ENCODE peak calls at places on chromosome 19, in nine cellular contexts. K is fibroblast of lung; W is Daoy; C is CD8-positive, alpha-beta T cell; L is activated CD4-positive, alpha-beta T cell treated with anti-CD3 and anti-CD28 coated beads for 24 hours; P is H9; O is dorsolateral prefrontal cortex; G is RKO; B is HuH-7.5. F is an unnamed sample.

GRCh38 chr19:49539192-49539952 is 11.6 kb downstream of the RCN3 start:
- DNase-seq in W (no peak), P (no peak), B (no peak), C (no peak), O (no peak), K (no peak), L (no peak), G (no peak), F (no peak)

GRCh38 chr19:29887498-29887897 is 54.5 kb upstream of the URI1 start:
- DNase-seq in L (no peak), G (peak; percentile 5), P (no peak), W (no peak), O (no peak), C (no peak), B (no peak), K (no peak), F (no peak)

GRCh38 chr19:33468361-33469170 is 53.0 kb downstream of the PEPD start:
- DNase-seq in W (peak; percentile 83), O (no peak), G (no peak), C (no peak), L (no peak), K (peak; percentile 17), B (no peak), P (peak; percentile 14), F (no peak)

GRCh38 chr19:41994521-41994971 is 516 bp upstream of the ATP1A3 start:
- DNase-seq in B (no peak), P (no peak), W (no peak), O (no peak), K (no peak), L (no peak), G (no peak), C (no peak), F (no peak)

GRCh38 chr19:29483641-29483920 is 42.2 kb upstream of the VSTM2B start:
- DNase-seq in L (no peak), C (no peak), B (no peak), W (no peak), O (no peak), P (peak; percentile 5), G (no peak), K (no peak), F (no peak)

GRCh38 chr19:7471696-7472620 is 16.9 kb downstream of the PEX11G start:
- DNase-seq in C (no peak), O (no peak), W (no peak), L (no peak), B (no peak), G (no peak), P (no peak), K (no peak), F (no peak)

GRCh38 chr19:36482876-36483275 is 6.5 kb downstream of the ZNF566 start:
- DNase-seq in W (no peak), L (no peak), P (no peak), G (no peak), O (no peak), C (no peak), K (no peak), B (no peak), F (no peak)

GRCh38 chr19:8577247-8577646 is at the start of gene MYO1F:
- DNase-seq in B (no peak), W (no peak), G (no peak), L (no peak), K (no peak), P (no peak), C (no peak), O (no peak), F (no peak)

F was measured in amygdala.